ENCODE peak calls at places on chromosomes 4 and X, in seven cellular contexts. B is mesendoderm; A is stromal cell of bone marrow; K is HTR-8/SVneo; L is CD4-positive, alpha-beta memory T cell; O is COR-L47; V is lung. W is an unnamed sample.

GRCh38 chrX:131262738-131263679 is 26.1 kb downstream of the IGSF1 start:
- DNase-seq in V (no peak), O (no peak), K (no peak), A (no peak), L (no peak), B (peak; percentile 62), W (peak; percentile 51)

GRCh38 chrX:108131471-108131870 is 39.9 kb downstream of the ATG4A start:
- DNase-seq in L (no peak), B (peak; percentile 11), A (no peak), O (no peak), K (peak; percentile 2), V (no peak), W (peak; percentile 49)

GRCh38 chrX:2819345-2820130 is 9.2 kb upstream of the GYG2 start:
- DNase-seq in V (no peak), A (no peak), K (peak; percentile 57), L (peak; percentile 2), B (no peak), O (no peak), W (peak; percentile 67)

GRCh38 chr4:85806346-85806745 is 331.4 kb downstream of the ARHGAP24 start:
- DNase-seq in O (no peak), A (no peak), L (no peak), V (no peak), B (no peak), K (no peak), W (no peak)

GRCh38 chrX:71941145-71941544 is 30.5 kb downstream of the NHSL2 start:
- DNase-seq in A (no peak), B (peak; percentile 51), K (no peak), L (no peak), O (no peak), V (no peak), W (no peak)

GRCh38 chr4:1183985-1184773 is 11.8 kb upstream of the SPON2 start:
- DNase-seq in K (no peak), O (no peak), B (no peak), V (no peak), L (no peak), A (no peak), W (no peak)

GRCh38 chr4:116233971-116234370 is 851.4 kb downstream of the TRAM1L1 start:
- DNase-seq in O (no peak), B (peak; percentile 82), L (no peak), V (no peak), K (no peak), A (no peak), W (no peak)

GRCh38 chrX:14083783-14084182 is 54.1 kb upstream of the GEMIN8 start:
- DNase-seq in O (no peak), K (no peak), L (no peak), V (no peak), B (no peak), A (no peak), W (no peak)

W was measured in A549.